ENCODE peak calls at places on chromosomes 4 and X, in seven cellular contexts. O, J, C, B, W, F and I are unnamed samples.

GRCh38 chr4:145735330-145735638 is 55.3 kb downstream of the C4orf51 start:
- DNase-seq in O (peak; percentile 96), J (no peak), C (no peak), B (no peak), W (peak; percentile 93), F (peak; percentile 92), I (peak; percentile 94)

GRCh38 chr4:3769642-3770184 is 3.5 kb downstream of the ADRA2C start:
- DNase-seq in O (no peak), J (no peak), C (no peak), B (no peak), W (no peak), F (no peak), I (no peak)

GRCh38 chr4:114108869-114109268 is 129.4 kb upstream of the ARSJ start:
- DNase-seq in O (no peak), J (peak; percentile 33), C (no peak), B (no peak), W (peak; percentile 37), F (peak; percentile 10), I (peak; percentile 79)

GRCh38 chr4:164779080-164779479 is 25.1 kb downstream of the SMIM31 start:
- DNase-seq in O (no peak), J (no peak), C (no peak), B (no peak), W (no peak), F (no peak), I (no peak)

GRCh38 chr4:68259191-68259590 is 13.7 kb upstream of the TMPRSS11B start:
- DNase-seq in O (no peak), J (no peak), C (no peak), B (no peak), W (no peak), F (no peak), I (no peak)

GRCh38 chr4:173040200-173040599 is 128.4 kb upstream of the GALNT7 start:
- DNase-seq in O (no peak), J (no peak), C (no peak), B (no peak), W (no peak), F (peak; percentile 64), I (peak; percentile 30)

GRCh38 chr4:42371306-42372063 is 25.8 kb upstream of the SHISA3 start:
- DNase-seq in O (peak; percentile 67), J (no peak), C (no peak), B (no peak), W (peak; percentile 8), F (peak; percentile 88), I (peak; percentile 40)

GRCh38 chrX:12770440-12770839 is 20.8 kb upstream of the PRPS2 start:
- DNase-seq in O (no peak), J (no peak), C (no peak), B (no peak), W (no peak), F (peak; percentile 40), I (no peak)

GRCh38 chr4:70511365-70511764 is 7.0 kb upstream of the AMTN start:
- DNase-seq in O (no peak), J (no peak), C (no peak), B (no peak), W (no peak), F (no peak), I (no peak)